ENCODE peak calls at places on chromosomes 11 and 22, in six cellular contexts. H is ureter, E is HT1080, O is neural progenitor cell, A is dorsolateral prefrontal cortex, K is activated T-cell treated with anti-CD3 and anti-CD28 coated beads for 48 hours. J is an unnamed sample.
A peak's percentile ranks its signal among the peaks of the same experiment; 100 is the strongest.

GRCh38 chr11:1388763-1389102 is 1.0 kb upstream of the BRSK2 start:
- DNase-seq in A (no peak), H (no peak), E (no peak), K (no peak), O (peak; percentile 49), J (no peak)

GRCh38 chr11:58923300-58923788 is 15.9 kb upstream of the GLYATL1 start:
- DNase-seq in H (no peak), O (peak; percentile 70), K (no peak), A (no peak), E (peak; percentile 85), J (no peak)

GRCh38 chr11:2892215-2893020 is 6.8 kb upstream of the CDKN1C start:
- DNase-seq in H (peak; percentile 80), A (no peak), K (peak; percentile 59), E (peak; percentile 83), O (peak; percentile 84), J (peak; percentile 83)

GRCh38 chr11:34840736-34841386 is 75.3 kb downstream of the APIP start:
- DNase-seq in H (no peak), K (peak; percentile 6), A (no peak), E (peak; percentile 49), O (peak; percentile 46), J (no peak)

GRCh38 chr11:64900263-64900678 is 16.7 kb downstream of the ATG2A start:
- DNase-seq in A (no peak), O (no peak), H (no peak), E (peak; percentile 91), K (no peak), J (no peak)

GRCh38 chr22:24054356-24054755 is 43.3 kb downstream of the CABIN1 start:
- DNase-seq in H (no peak), A (no peak), K (no peak), O (no peak), E (no peak), J (no peak)

GRCh38 chr22:44145544-44145943 is 35.2 kb upstream of the PARVG start:
- DNase-seq in K (no peak), O (no peak), A (no peak), E (no peak), H (no peak), J (peak; percentile 84)

GRCh38 chr11:60629399-60629798 is 70.0 kb upstream of the MS4A8 start:
- DNase-seq in E (no peak), H (no peak), K (no peak), O (no peak), A (no peak), J (no peak)

GRCh38 chr11:11937433-11937832 is 71.0 kb downstream of the DKK3 start:
- DNase-seq in H (no peak), O (no peak), A (no peak), K (no peak), E (no peak), J (no peak)

GRCh38 chr22:26724414-26724813 is 67.0 kb downstream of the MIAT start:
- DNase-seq in K (no peak), H (no peak), O (no peak), A (no peak), E (no peak), J (no peak)

J was measured in sigmoid colon.